ENCODE peak calls at places on chromosome 17, in five cellular contexts. One of them, this sample, is unnamed. For H3K4me1, the result is how much of the 10 kb centered on the place peaks cover.

GRCh38 chr17:7853693-7854043 is 1.2 kb upstream of the TMEM88 start:
- DNase-seq in transverse colon: no peak
- DNase-seq in left ventricle myocardium inferior: no peak
- DNase-seq in neural progenitor cell: peak
- DNase-seq in osteoblast: no peak
- DNase-seq in this sample: no peak

GRCh38 chr17:39487946-39488345 is 26.7 kb downstream of the CDK12 start:
- DNase-seq in transverse colon: no peak
- DNase-seq in left ventricle myocardium inferior: no peak
- DNase-seq in neural progenitor cell: no peak
- DNase-seq in osteoblast: no peak
- DNase-seq in this sample: no peak

GRCh38 chr17:72600934-72601333 is 480.1 kb downstream of the SOX9 start:
- DNase-seq in transverse colon: no peak
- DNase-seq in left ventricle myocardium inferior: no peak
- DNase-seq in neural progenitor cell: no peak
- DNase-seq in osteoblast: peak
- DNase-seq in this sample: no peak

GRCh38 chr17:66417300-66417719 is 114.9 kb downstream of the PRKCA start:
- DNase-seq in transverse colon: no peak
- DNase-seq in left ventricle myocardium inferior: no peak
- DNase-seq in neural progenitor cell: no peak
- DNase-seq in osteoblast: no peak
- DNase-seq in this sample: no peak

GRCh38 chr17:68461122-68461539 is 3.8 kb upstream of the WIPI1 start:
- DNase-seq in transverse colon: no peak
- DNase-seq in left ventricle myocardium inferior: no peak
- DNase-seq in neural progenitor cell: no peak
- DNase-seq in osteoblast: no peak
- DNase-seq in this sample: no peak

GRCh38 chr17:12342609-12343248 is 322.1 kb downstream of the MAP2K4 start:
- DNase-seq in transverse colon: peak
- DNase-seq in left ventricle myocardium inferior: no peak
- DNase-seq in neural progenitor cell: peak
- DNase-seq in osteoblast: no peak
- DNase-seq in this sample: no peak

GRCh38 chr17:35447494-35447893 is 1.1 kb downstream of the SLFN13 start:
- DNase-seq in transverse colon: no peak
- DNase-seq in left ventricle myocardium inferior: no peak
- DNase-seq in neural progenitor cell: peak
- DNase-seq in osteoblast: no peak
- DNase-seq in this sample: no peak

GRCh38 chr17:12107905-12108304 is 87.2 kb downstream of the MAP2K4 start:
- DNase-seq in transverse colon: no peak
- DNase-seq in left ventricle myocardium inferior: no peak
- DNase-seq in neural progenitor cell: no peak
- DNase-seq in osteoblast: no peak
- DNase-seq in this sample: no peak

GRCh38 chr17:9204623-9205329 is 183.5 kb downstream of the NTN1 start:
- DNase-seq in transverse colon: no peak
- DNase-seq in left ventricle myocardium inferior: no peak
- DNase-seq in neural progenitor cell: no peak
- DNase-seq in osteoblast: no peak
- DNase-seq in this sample: no peak

GRCh38 chr17:40095944-40096791 is 4.2 kb downstream of the NR1D1 start:
- DNase-seq in transverse colon: peak
- DNase-seq in left ventricle myocardium inferior: no peak
- DNase-seq in neural progenitor cell: no peak
- DNase-seq in osteoblast: peak
- DNase-seq in this sample: no peak

GRCh38 chr17:61331886-61332285 is 67.8 kb upstream of the TBX2 start:
- DNase-seq in transverse colon: no peak
- DNase-seq in left ventricle myocardium inferior: no peak
- DNase-seq in neural progenitor cell: no peak
- DNase-seq in osteoblast: no peak
- DNase-seq in this sample: no peak

DNA sequence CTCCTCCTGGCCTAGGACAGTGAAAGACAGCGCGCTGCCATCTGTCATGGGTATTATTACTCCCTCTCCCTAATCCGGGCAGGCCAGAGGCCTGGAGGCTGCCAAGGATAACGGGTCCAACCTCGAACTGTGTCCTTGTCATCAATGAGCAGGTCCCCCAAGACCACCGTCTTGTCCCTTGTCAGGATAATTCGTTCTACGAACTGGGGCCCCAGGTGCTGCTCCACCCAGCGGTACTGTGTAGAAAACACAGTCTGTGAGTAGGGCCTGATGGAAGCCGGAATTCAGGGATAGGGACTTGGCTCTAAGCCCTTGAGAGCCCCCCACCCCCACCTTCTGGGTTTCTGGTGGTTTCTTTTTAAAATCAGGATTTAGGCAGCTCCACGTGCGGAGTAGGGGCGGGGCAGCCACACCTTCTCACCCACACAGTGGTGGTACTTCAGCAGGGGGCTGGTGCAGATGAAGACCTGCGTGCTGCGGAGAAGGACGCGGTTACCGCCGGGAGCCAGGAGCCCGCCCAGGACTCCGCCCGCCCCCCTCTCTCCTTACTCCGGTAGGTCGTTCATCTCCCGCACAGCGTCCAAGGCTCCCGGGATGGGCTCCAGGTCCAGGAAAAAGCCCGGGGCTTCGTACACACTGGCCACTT is 787 bp downstream of the NT5C start:
- DNase-seq in transverse colon: peak
- DNase-seq in left ventricle myocardium inferior: peak
- DNase-seq in neural progenitor cell: peak
- DNase-seq in osteoblast: peak
- DNase-seq in this sample: peak
- TF ChIP-seq CTCF in transverse colon: peak
- TF ChIP-seq CTCF in left ventricle myocardium inferior: peak
- TF ChIP-seq CTCF in neural progenitor cell: peak
- TF ChIP-seq CTCF in osteoblast: peak
- TF ChIP-seq CTCF in this sample: no peak

GRCh38 chr17:28324272-28324745 is 5.3 kb downstream of the TMEM97 start:
- DNase-seq in transverse colon: no peak
- DNase-seq in left ventricle myocardium inferior: no peak
- DNase-seq in neural progenitor cell: no peak
- DNase-seq in osteoblast: no peak
- DNase-seq in this sample: no peak
- H3K27ac ChIP-seq in transverse colon: no peak
- H3K27ac ChIP-seq in left ventricle myocardium inferior: no peak
- H3K27ac ChIP-seq in neural progenitor cell: peak
- H3K27ac ChIP-seq in osteoblast: no peak
- H3K27ac ChIP-seq in this sample: no peak

GRCh38 chr17:82878545-82878944 is 38.7 kb upstream of the ZNF750 start:
- DNase-seq in transverse colon: no peak
- DNase-seq in left ventricle myocardium inferior: peak
- DNase-seq in neural progenitor cell: no peak
- DNase-seq in osteoblast: no peak
- DNase-seq in this sample: no peak

GRCh38 chr17:82876602-82877391 is 37.0 kb upstream of the ZNF750 start:
- DNase-seq in transverse colon: peak
- DNase-seq in left ventricle myocardium inferior: peak
- DNase-seq in neural progenitor cell: peak
- DNase-seq in osteoblast: peak
- DNase-seq in this sample: peak

GRCh38 chr17:82880620-82881019 is 40.8 kb upstream of the ZNF750 start:
- DNase-seq in transverse colon: no peak
- DNase-seq in left ventricle myocardium inferior: peak
- DNase-seq in neural progenitor cell: no peak
- DNase-seq in osteoblast: no peak
- DNase-seq in this sample: no peak

GRCh38 chr17:82881292-82881823 is 41.5 kb upstream of the ZNF750 start:
- DNase-seq in transverse colon: no peak
- DNase-seq in left ventricle myocardium inferior: peak
- DNase-seq in neural progenitor cell: no peak
- DNase-seq in osteoblast: no peak
- DNase-seq in this sample: no peak

DNA sequence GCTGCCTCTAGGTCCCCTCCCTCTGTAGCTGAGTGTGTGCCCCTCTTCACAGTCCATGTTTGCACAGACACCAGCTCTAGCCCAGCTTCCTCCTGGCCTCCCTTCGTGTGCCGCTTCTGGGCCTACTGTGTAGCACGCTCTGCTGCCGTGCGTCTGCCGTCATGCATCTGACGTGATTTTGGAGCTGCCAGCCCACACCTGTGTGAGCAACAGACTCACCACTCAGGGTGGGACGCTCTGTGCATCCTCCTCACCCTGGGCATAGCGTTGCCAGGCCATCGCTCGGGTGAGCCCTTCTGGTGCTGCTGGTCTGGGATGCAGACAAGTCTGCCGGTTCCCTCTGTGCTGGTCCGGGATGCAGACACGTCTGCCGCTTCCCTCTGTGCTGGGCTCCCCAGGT is 39.4 kb upstream of the ZNF750 start:
- DNase-seq in transverse colon: no peak
- DNase-seq in left ventricle myocardium inferior: peak
- DNase-seq in neural progenitor cell: no peak
- DNase-seq in osteoblast: no peak
- DNase-seq in this sample: peak
- H3K4me1 ChIP-seq in transverse colon: under half
- H3K4me1 ChIP-seq in left ventricle myocardium inferior: half or more
- H3K4me1 ChIP-seq in neural progenitor cell: under half
- H3K4me1 ChIP-seq in osteoblast: under half
- H3K4me1 ChIP-seq in this sample: half or more

GRCh38 chr17:30970757-30971567 is at the start of gene RNF135:
- DNase-seq in transverse colon: peak
- DNase-seq in left ventricle myocardium inferior: peak
- DNase-seq in neural progenitor cell: peak
- DNase-seq in osteoblast: peak
- DNase-seq in this sample: peak
- TF ChIP-seq CTCF in transverse colon: peak
- TF ChIP-seq CTCF in left ventricle myocardium inferior: peak
- TF ChIP-seq CTCF in neural progenitor cell: peak
- TF ChIP-seq CTCF in osteoblast: no peak
- TF ChIP-seq CTCF in this sample: peak

DNA sequence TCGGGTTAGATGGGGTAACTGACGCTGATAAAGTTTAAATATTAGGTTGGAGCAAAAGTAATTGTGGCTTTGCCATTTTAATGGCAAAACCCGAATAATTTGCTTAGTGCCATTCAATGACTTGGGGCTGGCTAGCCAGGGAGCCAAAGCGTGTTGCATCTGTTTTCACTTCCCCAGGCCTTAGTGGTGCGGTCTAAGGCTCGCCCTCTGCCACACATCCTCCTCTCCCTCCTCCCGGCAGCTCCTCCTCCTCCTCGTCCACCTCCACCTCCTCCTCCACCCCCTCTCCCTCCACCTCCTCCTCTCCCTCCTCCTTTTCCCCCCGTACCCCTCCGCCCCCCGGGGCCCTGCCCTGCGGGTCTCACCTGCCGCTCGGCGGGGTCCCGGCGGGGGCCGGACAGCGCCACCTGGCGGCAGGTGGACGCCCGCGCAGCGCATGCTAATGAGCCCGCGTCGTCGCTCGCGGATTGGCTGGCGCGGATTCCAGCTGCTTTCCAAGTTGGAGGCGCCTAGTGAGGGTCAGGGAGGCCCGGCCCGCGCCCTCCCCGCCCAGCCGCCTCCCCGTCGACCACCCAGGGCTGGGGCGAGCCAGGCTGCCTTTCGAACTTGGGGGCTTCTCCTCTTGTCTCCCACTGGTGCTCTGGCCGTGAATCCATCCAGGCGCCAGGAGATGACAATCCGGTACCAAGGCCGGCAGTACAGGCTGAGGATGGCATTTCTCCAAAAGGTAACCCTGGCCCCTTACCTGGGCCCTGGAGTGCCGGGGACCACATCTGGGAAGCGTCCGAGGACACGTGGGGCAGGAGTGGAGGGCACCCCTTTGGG is 36.6 kb upstream of the RGS9 start:
- DNase-seq in transverse colon: peak
- DNase-seq in left ventricle myocardium inferior: peak
- DNase-seq in neural progenitor cell: peak
- DNase-seq in osteoblast: peak
- DNase-seq in this sample: peak
- H3K27ac ChIP-seq in transverse colon: peak
- H3K27ac ChIP-seq in left ventricle myocardium inferior: peak
- H3K27ac ChIP-seq in neural progenitor cell: no peak
- H3K27ac ChIP-seq in osteoblast: peak
- H3K27ac ChIP-seq in this sample: peak

GRCh38 chr17:50103252-50103651 is 8.1 kb downstream of the PDK2 start:
- DNase-seq in transverse colon: no peak
- DNase-seq in left ventricle myocardium inferior: no peak
- DNase-seq in neural progenitor cell: no peak
- DNase-seq in osteoblast: peak
- DNase-seq in this sample: no peak

GRCh38 chr17:50100480-50100883 is 5.3 kb downstream of the PDK2 start:
- DNase-seq in transverse colon: peak
- DNase-seq in left ventricle myocardium inferior: no peak
- DNase-seq in neural progenitor cell: no peak
- DNase-seq in osteoblast: no peak
- DNase-seq in this sample: no peak

GRCh38 chr17:50100921-50101345 is 5.8 kb downstream of the PDK2 start:
- DNase-seq in transverse colon: no peak
- DNase-seq in left ventricle myocardium inferior: no peak
- DNase-seq in neural progenitor cell: no peak
- DNase-seq in osteoblast: peak
- DNase-seq in this sample: no peak

GRCh38 chr17:50102164-50102991 is 7.2 kb downstream of the PDK2 start:
- DNase-seq in transverse colon: peak
- DNase-seq in left ventricle myocardium inferior: peak
- DNase-seq in neural progenitor cell: no peak
- DNase-seq in osteoblast: peak
- DNase-seq in this sample: peak

DNA sequence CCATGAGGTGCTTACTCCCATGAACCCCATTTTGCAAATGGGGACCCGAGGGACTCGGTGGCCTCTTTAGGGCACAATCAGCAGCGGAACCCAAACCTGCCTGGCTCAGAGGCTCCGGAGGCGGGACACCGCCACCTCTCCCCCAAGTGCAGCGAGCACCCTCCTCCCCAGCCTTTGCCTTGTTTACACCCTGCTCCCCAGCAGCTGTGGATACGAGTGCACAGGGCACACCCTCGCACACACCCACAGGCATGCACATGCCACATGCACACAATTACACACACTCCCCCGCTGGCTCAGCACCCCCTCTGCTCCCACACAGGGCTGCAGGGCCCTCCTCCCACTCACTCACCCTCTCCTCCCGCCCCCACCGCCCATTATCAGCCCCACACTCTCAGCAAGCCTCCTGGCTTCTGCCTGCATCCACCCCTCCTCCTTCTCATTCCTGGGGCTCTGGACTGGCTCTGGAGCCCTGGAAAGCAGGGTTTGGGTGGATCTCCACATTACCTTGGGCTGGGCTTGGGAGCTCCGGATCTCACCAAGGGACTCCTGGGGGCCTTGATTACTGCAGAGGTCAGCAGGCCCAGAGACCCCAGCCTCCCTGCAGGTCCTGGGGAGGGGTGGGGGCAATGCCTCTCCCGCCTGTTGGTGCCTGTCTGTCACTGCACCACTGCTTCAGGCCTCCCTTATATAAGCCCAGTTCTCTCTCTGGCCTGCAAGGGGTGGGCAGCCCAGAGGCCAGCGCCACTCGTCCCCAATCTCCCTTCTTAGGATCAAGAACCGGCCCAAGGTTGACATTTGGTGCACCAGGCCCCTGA is 6.4 kb downstream of the PDK2 start:
- DNase-seq in transverse colon: peak
- DNase-seq in left ventricle myocardium inferior: peak
- DNase-seq in neural progenitor cell: peak
- DNase-seq in osteoblast: peak
- DNase-seq in this sample: no peak
- H3K4me1 ChIP-seq in transverse colon: under half
- H3K4me1 ChIP-seq in left ventricle myocardium inferior: half or more
- H3K4me1 ChIP-seq in neural progenitor cell: under half
- H3K4me1 ChIP-seq in osteoblast: under half
- H3K4me1 ChIP-seq in this sample: under half

This sample was measured in left lung.